ENCODE peak calls at places on chromosomes 13 and 19, in nine cellular contexts. N is naive thymus-derived CD4-positive, alpha-beta T cell; L is A549; K is GM23248; U is tibial nerve; X is fibroblast of the aortic adventitia; M is breast epithelium; V is coronary artery; Y is heart right ventricle. G is an unnamed sample.

GRCh38 chr13:23750383-23751121 is 138.6 kb downstream of the MIPEP start:
- DNase-seq in V (no peak), Y (no peak), U (no peak), L (no peak), N (no peak), M (no peak), X (no peak), K (no peak), G (no peak)

GRCh38 chr13:34733720-34734119 is 208.3 kb upstream of the NBEA start:
- DNase-seq in N (no peak), X (peak; percentile 42), K (peak; percentile 58), M (no peak), V (no peak), Y (no peak), L (no peak), U (no peak), G (no peak)

GRCh38 chr13:46181799-46182490 is at the start of gene LCP1:
- DNase-seq in V (no peak), U (peak; percentile 35), Y (no peak), X (no peak), N (peak; percentile 92), M (no peak), K (no peak), L (no peak), G (peak; percentile 98)

GRCh38 chr13:100039740-100040139 is 49.2 kb upstream of the PCCA start:
- DNase-seq in L (peak; percentile 28), Y (no peak), M (no peak), N (no peak), K (no peak), X (peak; percentile 10), V (no peak), U (no peak), G (no peak)

GRCh38 chr19:33558846-33559245 is 37.3 kb upstream of the PEPD start:
- DNase-seq in K (peak; percentile 14), X (no peak), M (peak; percentile 31), L (no peak), U (peak; percentile 6), Y (no peak), N (no peak), V (no peak), G (no peak)

GRCh38 chr19:48400018-48400742 is 6.7 kb downstream of the GRIN2D start:
- DNase-seq in V (no peak), X (peak; percentile 86), N (peak; percentile 18), M (no peak), L (peak; percentile 80), K (peak; percentile 95), U (peak; percentile 51), Y (peak; percentile 62), G (no peak)

GRCh38 chr13:109700176-109700575 is 86.2 kb downstream of the IRS2 start:
- DNase-seq in L (no peak), U (peak; percentile 48), V (no peak), Y (peak; percentile 78), X (peak; percentile 24), N (no peak), M (no peak), K (no peak), G (peak; percentile 89)

GRCh38 chr13:38350114-38350617 is 515 bp downstream of the UFM1 start:
- DNase-seq in K (peak; percentile 80), N (no peak), M (peak; percentile 59), L (peak; percentile 25), U (peak; percentile 59), X (no peak), Y (peak; percentile 46), V (no peak), G (peak; percentile 1)

GRCh38 chr13:58960909-58961308 is 1202.8 kb downstream of the DIAPH3 start:
- DNase-seq in Y (no peak), M (no peak), L (no peak), V (no peak), X (peak; percentile 0), N (no peak), U (no peak), K (peak; percentile 2), G (peak; percentile 5)

GRCh38 chr19:2840794-2841790 is at the start of gene ZNF555:
- DNase-seq in V (peak; percentile 100), Y (peak; percentile 98), X (peak; percentile 99), K (peak; percentile 100), N (peak; percentile 97), U (peak; percentile 100), M (peak; percentile 100), L (peak; percentile 96), G (peak; percentile 99)

GRCh38 chr13:43579321-43579720 is 207.5 kb downstream of the ENOX1 start:
- DNase-seq in U (no peak), L (no peak), X (no peak), V (no peak), K (no peak), N (no peak), M (no peak), Y (no peak), G (no peak)

GRCh38 chr13:44380404-44381165 is 7.0 kb downstream of the SERP2 start:
- DNase-seq in U (no peak), N (no peak), M (no peak), L (no peak), Y (no peak), V (no peak), K (peak; percentile 67), X (peak; percentile 31), G (no peak)

GRCh38 chr13:80923907-80924306 is 583.0 kb upstream of the SPRY2 start:
- DNase-seq in Y (no peak), M (no peak), U (no peak), V (no peak), L (no peak), K (no peak), X (no peak), N (no peak), G (no peak)

GRCh38 chr13:40254394-40254793 is 412.0 kb downstream of the FOXO1 start:
- DNase-seq in V (no peak), N (no peak), M (no peak), X (no peak), K (no peak), L (no peak), U (no peak), Y (no peak), G (no peak)

GRCh38 chr19:43527860-43528622 is 1.0 kb upstream of the ETHE1 start:
- DNase-seq in U (peak; percentile 54), X (peak; percentile 42), L (no peak), K (peak; percentile 62), V (peak; percentile 79), Y (no peak), M (no peak), N (no peak), G (no peak)
- H3K4me3 ChIP-seq in U (peak overlapping the region; percentile 89), X (peak overlapping the region; percentile 25), L (no peak overlapping the region), K (peak overlapping the region; percentile 95), V (peak overlapping the region; percentile 98), Y (peak overlapping the region; percentile 91), M (peak overlapping the region; percentile 86), N (no peak overlapping the region), G (peak overlapping the region; percentile 81)

GRCh38 chr19:19777692-19778091 is 43.9 kb downstream of the ZNF506 start:
- DNase-seq in K (no peak), U (no peak), L (no peak), Y (no peak), X (no peak), N (no peak), V (no peak), M (no peak), G (no peak)
- H3K4me3 ChIP-seq in K (peak overlapping the region; percentile 96), U (no peak overlapping the region), L (peak overlapping the region; percentile 74), Y (no peak overlapping the region), X (peak overlapping the region; percentile 96), N (peak overlapping the region; percentile 91), V (peak overlapping the region; percentile 94), M (peak overlapping the region; percentile 75), G (peak overlapping the region; percentile 97)

GRCh38 chr13:49494645-49495044 is 1.1 kb upstream of the PHF11 start:
- DNase-seq in U (no peak), K (no peak), X (no peak), Y (no peak), V (no peak), N (no peak), M (no peak), L (no peak), G (no peak)

GRCh38 chr13:49495783-49496762 is at the start of gene PHF11:
- DNase-seq in X (peak; percentile 70), M (peak; percentile 78), Y (peak; percentile 79), N (peak; percentile 80), L (peak; percentile 23), U (peak; percentile 68), K (peak; percentile 91), V (peak; percentile 89), G (peak; percentile 74)

GRCh38 chr13:49498211-49498610 is 2.5 kb downstream of the PHF11 start:
- DNase-seq in L (no peak), M (no peak), Y (no peak), K (no peak), U (no peak), V (no peak), X (no peak), N (no peak), G (no peak)

GRCh38 chr13:49499889-49500660 is 4.3 kb downstream of the PHF11 start:
- DNase-seq in N (no peak), K (peak; percentile 86), X (peak; percentile 79), U (no peak), M (no peak), L (no peak), V (no peak), Y (no peak), G (no peak)

DNA sequence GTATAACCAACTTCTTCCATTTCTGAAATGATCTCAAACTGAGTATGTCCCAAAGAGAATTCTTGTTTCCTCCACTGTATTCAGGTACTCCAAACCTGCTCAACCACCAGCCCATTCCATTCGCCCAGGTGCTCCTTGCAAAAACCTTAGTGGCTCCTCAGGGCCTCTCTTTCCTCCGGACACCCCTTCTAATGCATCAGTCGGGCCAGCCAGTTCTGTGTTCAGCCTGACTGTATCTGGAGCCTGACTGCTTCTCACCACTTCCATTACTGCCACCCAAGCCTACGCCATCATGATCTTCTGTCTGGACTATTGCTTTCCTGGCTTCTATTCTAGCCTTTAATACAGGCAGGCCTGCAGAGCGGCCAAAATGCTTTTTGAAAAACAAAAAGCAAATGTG is 1.5 kb downstream of the PHF11 start:
- DNase-seq in Y (no peak), L (no peak), M (no peak), N (no peak), U (no peak), V (no peak), K (no peak), X (no peak), G (no peak)
- H3K4me3 ChIP-seq in Y (no peak overlapping the region), L (no peak overlapping the region), M (no peak overlapping the region), N (no peak overlapping the region), U (no peak overlapping the region), V (no peak overlapping the region), K (no peak overlapping the region), X (no peak overlapping the region), G (no peak overlapping the region)

GRCh38 chr19:953501-954271 is 27.9 kb downstream of the ARID3A start:
- DNase-seq in L (no peak), V (no peak), N (no peak), X (no peak), M (no peak), U (no peak), Y (no peak), K (no peak), G (no peak)

GRCh38 chr19:952680-953500 is 27.1 kb downstream of the ARID3A start:
- DNase-seq in L (no peak), X (no peak), U (no peak), V (no peak), M (no peak), K (no peak), Y (no peak), N (no peak), G (no peak)

GRCh38 chr19:954272-954671 is 28.4 kb downstream of the ARID3A start:
- DNase-seq in Y (no peak), L (no peak), M (no peak), K (no peak), V (no peak), X (no peak), U (no peak), N (no peak), G (no peak)

GRCh38 chr19:955803-956746 is 28.1 kb upstream of the WDR18 start:
- DNase-seq in X (no peak), L (no peak), V (no peak), K (no peak), M (no peak), N (no peak), U (no peak), Y (no peak), G (no peak)

GRCh38 chr19:954672-955494 is 29.0 kb downstream of the ARID3A start:
- DNase-seq in L (no peak), V (no peak), Y (no peak), U (no peak), K (no peak), M (no peak), X (no peak), N (no peak), G (no peak)
- H3K4me3 ChIP-seq in L (no peak overlapping the region), V (no peak overlapping the region), Y (no peak overlapping the region), U (no peak overlapping the region), K (no peak overlapping the region), M (peak overlapping the region; percentile 19), X (no peak overlapping the region), N (no peak overlapping the region), G (no peak overlapping the region)

G was measured in Jurkat, Clone E6-1.